ENCODE peak calls at places on chromosomes 1 and 21, in six cellular contexts. S, R, V, F, H and D are unnamed samples.

GRCh38 chr1:220991506-220991905 is 112.3 kb downstream of the HLX start:
- DNase-seq in V (no peak), R (no peak), S (no peak), F (no peak), H (no peak), D (no peak)

GRCh38 chr1:218330043-218330623 is 15.0 kb upstream of the TGFB2 start:
- DNase-seq in H (no peak), S (peak), R (peak), V (peak), F (peak), D (peak)

GRCh38 chr1:32876341-32877210 is 5.9 kb upstream of the FNDC5 start:
- DNase-seq in H (no peak), R (peak), V (peak), S (no peak), F (peak), D (peak)

GRCh38 chr1:221366495-221367095 is 375.3 kb downstream of the DUSP10 start:
- DNase-seq in S (no peak), V (no peak), H (no peak), R (no peak), F (no peak), D (no peak)

GRCh38 chr1:39960461-39960958 is 5.6 kb downstream of the MFSD2A start:
- DNase-seq in H (peak), R (no peak), F (peak), V (no peak), S (no peak), D (no peak)

GRCh38 chr1:229011022-229011421 is 259.9 kb upstream of the RAB4A start:
- DNase-seq in R (no peak), V (no peak), F (no peak), S (no peak), H (no peak), D (no peak)

GRCh38 chr1:55882931-55883330 is 667.8 kb upstream of the USP24 start:
- DNase-seq in H (no peak), F (no peak), V (no peak), S (peak), R (no peak), D (no peak)

GRCh38 chr1:75672528-75673393 is 51.7 kb upstream of the ACADM start:
- DNase-seq in V (peak), R (peak), S (peak), F (no peak), H (no peak), D (no peak)

GRCh38 chr1:33334081-33334552 is 13.2 kb upstream of the A3GALT2 start:
- DNase-seq in V (peak), F (no peak), R (no peak), H (no peak), S (no peak), D (no peak)

GRCh38 chr21:17428484-17428869 is 84.4 kb upstream of the CXADR start:
- DNase-seq in V (no peak), S (no peak), H (peak), R (no peak), F (no peak), D (no peak)

GRCh38 chr1:218880484-218881060 is 293.1 kb upstream of the LYPLAL1 start:
- DNase-seq in H (no peak), R (no peak), V (no peak), F (peak), S (no peak), D (no peak)

GRCh38 chr1:93715529-93716126 is 34.0 kb upstream of the BCAR3 start:
- DNase-seq in V (no peak), S (peak), R (no peak), H (no peak), F (no peak), D (no peak)

DNA sequence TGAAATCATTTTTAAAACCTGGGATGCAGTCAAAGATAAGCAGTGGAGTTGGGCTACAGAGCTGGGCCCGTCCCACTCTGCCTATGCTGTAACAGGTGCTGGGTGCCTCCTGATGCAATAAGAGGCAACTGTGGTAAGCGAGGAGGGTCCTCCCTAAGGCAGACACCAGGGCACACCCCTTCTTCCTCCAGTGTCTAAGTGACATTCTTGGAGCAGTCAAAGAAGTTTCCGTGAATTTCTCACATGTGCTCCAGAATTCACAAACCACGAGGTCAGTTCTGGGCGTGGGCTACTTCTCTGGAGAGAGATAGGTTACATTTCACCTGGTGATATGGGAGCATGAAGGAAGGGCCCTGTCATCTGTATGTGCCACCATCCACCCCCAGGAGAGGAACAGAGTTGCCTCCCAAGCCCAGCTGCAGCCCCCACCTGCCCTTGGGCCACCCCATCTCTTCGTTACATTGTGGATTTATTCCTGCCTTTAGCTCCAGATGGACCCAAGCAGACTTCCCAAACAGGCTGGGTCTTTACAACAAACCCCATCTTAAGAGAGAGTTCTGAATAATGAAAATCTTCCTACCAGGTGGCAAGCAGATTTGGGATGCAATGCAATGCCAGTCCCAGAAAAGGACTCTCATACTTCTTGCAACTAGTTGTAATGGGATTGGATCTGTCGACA is 82.6 kb upstream of the CNTN2 start:
- DNase-seq in V (no peak), S (no peak), R (no peak), F (no peak), H (no peak), D (no peak)
- TF ChIP-seq SMC3 in V (no peak), S (no peak), R (no peak), F (no peak), H (no peak), D (no peak)

DNA sequence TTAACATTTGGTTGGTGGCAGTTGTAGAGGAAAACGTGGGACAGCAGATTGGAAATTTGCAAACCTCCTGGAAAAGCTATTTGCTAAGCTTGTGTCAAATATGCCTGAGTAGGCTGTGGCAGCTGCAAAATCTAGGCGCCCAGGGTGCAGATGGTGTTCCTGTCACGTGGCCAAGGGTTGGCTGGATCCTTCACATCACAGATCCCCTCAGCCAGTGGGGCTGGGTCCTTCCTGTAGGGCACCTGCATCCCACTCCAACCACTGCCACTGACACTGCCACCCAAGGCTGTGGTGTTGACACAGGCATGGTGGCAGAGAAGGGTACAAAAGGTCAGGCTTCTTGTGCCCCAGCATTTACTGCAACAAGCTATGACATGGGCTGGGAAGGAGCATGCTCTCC is 174.8 kb upstream of the SYT6 start:
- DNase-seq in H (no peak), S (no peak), R (no peak), F (no peak), V (no peak), D (no peak)
- TF ChIP-seq SMC3 in H (no peak), S (no peak), R (no peak), F (no peak), V (no peak), D (no peak)

GRCh38 chr1:3469104-3469848 is 14.8 kb downstream of the ARHGEF16 start:
- DNase-seq in V (no peak), F (no peak), S (no peak), R (no peak), H (no peak), D (no peak)
- TF ChIP-seq SMC3 in V (no peak), F (no peak), S (no peak), R (no peak), H (no peak), D (no peak)

GRCh38 chr1:208047975-208048374 is 137.1 kb upstream of the CD34 start:
- DNase-seq in V (no peak), S (no peak), H (no peak), R (no peak), F (no peak), D (no peak)
- TF ChIP-seq SMC3 in V (no peak), S (no peak), H (no peak), R (no peak), F (no peak), D (no peak)

GRCh38 chr1:112614460-112615065 is 4.4 kb downstream of the ST7L start:
- DNase-seq in R (no peak), S (peak), V (no peak), F (peak), H (no peak), D (peak)

GRCh38 chr1:112618721-112619517 is at the start of gene ST7L:
- DNase-seq in V (peak), S (peak), F (peak), R (peak), H (no peak), D (peak)

GRCh38 chr1:112619518-112620458 is at the start of gene CAPZA1:
- DNase-seq in H (peak), F (peak), R (peak), S (peak), V (peak), D (peak)

DNA sequence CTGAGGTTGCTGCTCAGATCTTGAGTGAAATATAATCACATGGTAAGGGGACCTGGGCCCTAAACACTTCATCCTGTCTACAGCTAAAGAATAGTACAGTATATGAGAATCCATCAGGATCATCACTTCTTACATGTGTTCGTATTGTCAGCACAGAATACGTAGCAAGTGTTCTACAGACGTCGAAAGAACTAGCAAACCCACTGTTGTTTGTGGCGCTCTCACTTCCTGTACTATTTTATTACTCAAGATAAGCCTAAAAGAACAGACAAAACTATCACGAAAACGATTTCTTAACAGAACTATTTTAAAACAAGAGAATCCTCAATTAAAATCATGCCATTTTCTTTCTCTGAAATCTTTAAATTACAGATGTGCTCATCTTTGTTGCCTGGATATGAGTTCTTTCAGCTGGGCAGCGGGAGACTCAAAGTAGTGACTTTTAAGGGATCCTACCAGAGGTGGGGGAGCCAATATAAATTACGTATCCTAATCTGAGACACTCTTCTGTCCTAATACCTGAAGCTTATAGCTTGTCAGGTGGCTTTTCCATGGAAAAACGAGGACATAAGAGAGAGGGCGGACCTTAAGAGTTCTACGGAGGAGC is 724 bp downstream of the ST7L start:
- DNase-seq in F (peak), V (no peak), H (no peak), S (peak), R (peak), D (peak)
- TF ChIP-seq SMC3 in F (no peak), V (no peak), H (no peak), S (no peak), R (no peak), D (no peak)

GRCh38 chr1:208101661-208102431 is 142.3 kb downstream of the PLXNA2 start:
- DNase-seq in F (no peak), H (no peak), S (peak), R (no peak), V (peak), D (no peak)
- TF ChIP-seq SMC3 in F (no peak), H (no peak), S (no peak), R (no peak), V (no peak), D (no peak)